ENCODE peak calls at places on chromosomes 7 and 10, in five cellular contexts. Y, O, F, R and G are unnamed samples.

GRCh38 chr7:2487586-2488271 is 11.5 kb upstream of the GRIFIN start:
- DNase-seq in Y (no peak), O (no peak), F (peak), R (peak), G (no peak)

GRCh38 chr10:23344251-23344841 is at the start of gene C10orf67:
- DNase-seq in Y (peak), O (no peak), F (peak), R (peak), G (peak)

GRCh38 chr10:29648983-29649268 is 14.2 kb upstream of the SVIL start:
- DNase-seq in Y (peak), O (no peak), F (peak), R (no peak), G (no peak)

GRCh38 chr10:71579668-71580067 is 139.9 kb downstream of the C10orf105 start:
- DNase-seq in Y (no peak), O (no peak), F (no peak), R (no peak), G (no peak)

GRCh38 chr7:30430300-30430699 is 48.3 kb downstream of the NOD1 start:
- DNase-seq in Y (peak), O (no peak), F (no peak), R (no peak), G (peak)

GRCh38 chr10:103793429-103793828 is 61.9 kb downstream of the SH3PXD2A start:
- DNase-seq in Y (no peak), O (no peak), F (no peak), R (no peak), G (no peak)

GRCh38 chr10:30182191-30183075 is 123.0 kb upstream of the JCAD start:
- DNase-seq in Y (peak), O (no peak), F (peak), R (no peak), G (peak)

GRCh38 chr7:78057571-78057970 is 259.0 kb downstream of the PHTF2 start:
- DNase-seq in Y (no peak), O (no peak), F (no peak), R (no peak), G (no peak)

GRCh38 chr7:108417926-108418325 is 38.3 kb downstream of the NRCAM start:
- DNase-seq in Y (peak), O (no peak), F (no peak), R (no peak), G (no peak)

GRCh38 chr7:108016841-108017775 is 14.1 kb upstream of the LAMB1 start:
- DNase-seq in Y (peak), O (peak), F (peak), R (no peak), G (peak)

GRCh38 chr7:151851160-151851751 is 25.7 kb downstream of the PRKAG2 start:
- DNase-seq in Y (no peak), O (no peak), F (no peak), R (no peak), G (no peak)

GRCh38 chr7:128352138-128352537 is 8.4 kb upstream of the RBM28 start:
- DNase-seq in Y (peak), O (no peak), F (peak), R (peak), G (peak)

GRCh38 chr10:103120546-103120945 is 72.5 kb downstream of the NT5C2 start:
- DNase-seq in Y (no peak), O (no peak), F (peak), R (no peak), G (no peak)

DNA sequence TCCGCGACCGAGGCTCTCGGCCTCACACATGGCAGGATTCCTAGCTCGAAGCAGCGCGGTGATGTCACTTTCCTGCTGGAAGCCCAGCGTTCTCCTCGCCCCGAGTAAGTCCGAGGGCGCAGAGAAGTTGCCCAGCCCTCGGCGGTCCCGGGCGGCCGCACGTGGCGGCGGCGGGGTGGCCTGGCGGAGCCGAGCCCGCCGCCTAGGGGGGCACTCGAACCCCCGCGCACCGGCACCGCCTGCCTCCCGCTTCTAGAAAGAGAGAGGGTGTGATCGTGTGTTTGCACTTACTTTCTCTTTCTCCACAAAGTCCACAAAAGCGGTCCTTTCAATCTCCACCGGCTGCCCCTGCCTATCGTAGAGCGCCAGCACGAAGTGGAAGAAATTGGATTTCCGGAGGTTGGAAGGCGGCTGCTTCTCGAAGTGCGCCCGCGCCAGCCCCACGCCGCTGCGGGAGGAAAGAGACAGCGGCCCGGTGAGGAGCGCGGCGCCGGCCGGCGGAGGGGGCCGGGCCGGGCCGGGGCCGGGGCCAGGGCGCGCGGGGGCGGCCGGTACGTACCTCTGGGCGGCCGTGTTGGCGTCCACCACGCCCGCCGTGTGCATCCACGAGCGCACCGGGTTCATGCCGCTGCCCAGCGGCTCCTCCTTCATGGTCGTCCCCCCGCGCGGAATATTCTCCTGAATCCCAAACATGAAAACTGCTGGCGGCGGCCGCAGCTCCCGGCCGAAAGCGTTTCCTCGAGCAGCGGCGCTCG is 821 bp downstream of the EBF3 start:
- DNase-seq in Y (no peak), O (no peak), F (no peak), R (no peak), G (peak)
- H3K4me3 ChIP-seq in Y (peak), O (no peak), F (peak), R (peak), G (peak)

DNA sequence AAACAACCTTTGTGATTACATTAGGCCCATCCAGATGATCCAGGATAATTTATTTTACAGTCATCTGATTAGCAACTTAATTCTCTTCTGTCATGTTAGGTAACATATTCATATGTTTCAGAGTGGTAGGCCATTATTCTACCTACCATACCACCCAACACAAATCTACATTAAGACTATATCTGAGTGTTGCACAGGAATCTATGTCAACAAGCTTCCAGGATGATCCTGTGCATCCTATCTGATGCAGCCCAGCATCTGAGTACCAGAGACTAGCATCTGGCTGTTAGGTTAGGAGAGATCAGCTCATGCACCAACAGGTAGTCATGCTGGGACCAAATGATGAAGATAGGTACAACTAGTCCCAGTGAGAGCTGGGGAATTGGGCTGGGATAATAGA is 1.3 kb upstream of the DDX56 start:
- DNase-seq in Y (no peak), O (no peak), F (no peak), R (no peak), G (no peak)
- H3K4me3 ChIP-seq in Y (no peak), O (peak), F (no peak), R (peak), G (peak)

DNA sequence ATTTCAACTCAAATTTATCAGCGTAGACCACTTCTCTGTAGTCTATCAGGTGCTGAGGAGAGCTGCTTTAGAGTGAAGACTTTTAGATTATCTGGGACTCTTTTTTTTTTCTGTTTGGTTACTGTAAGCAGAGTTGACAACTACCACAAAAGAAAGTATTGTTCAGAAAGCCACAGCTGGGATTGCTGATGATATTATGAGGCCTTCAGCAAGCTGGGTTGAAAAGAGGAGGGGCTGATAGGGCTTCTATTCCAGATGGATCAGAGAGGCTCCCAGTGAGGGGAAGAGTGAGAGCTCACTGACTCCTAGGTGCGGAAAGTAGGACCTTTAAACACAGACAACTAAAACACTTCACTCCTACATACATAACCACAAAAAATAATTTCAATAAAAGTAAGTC is 188.5 kb upstream of the FERD3L start:
- DNase-seq in Y (no peak), O (no peak), F (no peak), R (no peak), G (no peak)
- H3K4me3 ChIP-seq in Y (no peak), O (no peak), F (no peak), R (no peak), G (no peak)

GRCh38 chr10:124086097-124086710 is 7.2 kb downstream of the CHST15 start:
- DNase-seq in Y (no peak), O (no peak), F (no peak), R (no peak), G (no peak)
- H3K4me3 ChIP-seq in Y (no peak), O (no peak), F (no peak), R (no peak), G (no peak)

GRCh38 chr10:132229096-132229495 is 42.3 kb downstream of the DPYSL4 start:
- DNase-seq in Y (no peak), O (no peak), F (no peak), R (no peak), G (no peak)

GRCh38 chr10:132231656-132232552 is 45.2 kb downstream of the DPYSL4 start:
- DNase-seq in Y (no peak), O (no peak), F (no peak), R (no peak), G (no peak)

GRCh38 chr10:132228616-132229015 is 41.9 kb downstream of the DPYSL4 start:
- DNase-seq in Y (no peak), O (no peak), F (no peak), R (no peak), G (no peak)

GRCh38 chr10:132230557-132231210 is 43.9 kb downstream of the DPYSL4 start:
- DNase-seq in Y (no peak), O (no peak), F (no peak), R (no peak), G (peak)

GRCh38 chr10:132229834-132230556 is 43.2 kb downstream of the DPYSL4 start:
- DNase-seq in Y (no peak), O (no peak), F (peak), R (no peak), G (peak)
- H3K4me3 ChIP-seq in Y (no peak), O (no peak), F (no peak), R (peak), G (no peak)

GRCh38 chr10:70479161-70479531 is 579 bp downstream of the PALD1 start:
- DNase-seq in Y (no peak), O (peak), F (no peak), R (no peak), G (no peak)
- H3K4me3 ChIP-seq in Y (peak), O (peak), F (no peak), R (peak), G (peak)

GRCh38 chr7:3648276-3648675 is 347.2 kb downstream of the SDK1 start:
- DNase-seq in Y (no peak), O (no peak), F (no peak), R (no peak), G (no peak)
- H3K4me3 ChIP-seq in Y (no peak), O (no peak), F (no peak), R (no peak), G (no peak)